ENCODE peak calls at places on chromosome 18, in eight cellular contexts. One of them, this sample, is unnamed.

GRCh38 chr18:10973579-10974260 is 175.6 kb downstream of the PIEZO2 start:
- DNase-seq in endodermal cell: no peak
- DNase-seq in HCT116: no peak
- DNase-seq in OCI-LY7: no peak
- DNase-seq in thyroid gland: no peak
- DNase-seq in left lung: no peak
- DNase-seq in CD8-positive, alpha-beta T cell: no peak
- DNase-seq in body of pancreas: no peak
- DNase-seq in this sample: no peak

GRCh38 chr18:3154214-3154613 is 65.6 kb downstream of the MYOM1 start:
- DNase-seq in endodermal cell: no peak
- DNase-seq in HCT116: no peak
- DNase-seq in OCI-LY7: no peak
- DNase-seq in thyroid gland: no peak
- DNase-seq in left lung: no peak
- DNase-seq in CD8-positive, alpha-beta T cell: no peak
- DNase-seq in body of pancreas: no peak
- DNase-seq in this sample: no peak

GRCh38 chr18:67386028-67386427 is 130.5 kb downstream of the DSEL start:
- DNase-seq in endodermal cell: no peak
- DNase-seq in HCT116: no peak
- DNase-seq in OCI-LY7: no peak
- DNase-seq in thyroid gland: no peak
- DNase-seq in left lung: no peak
- DNase-seq in CD8-positive, alpha-beta T cell: no peak
- DNase-seq in body of pancreas: no peak
- DNase-seq in this sample: no peak

GRCh38 chr18:55458456-55459238 is 129.3 kb downstream of the TCF4 start:
- DNase-seq in endodermal cell: no peak
- DNase-seq in HCT116: no peak
- DNase-seq in OCI-LY7: no peak
- DNase-seq in thyroid gland: no peak
- DNase-seq in left lung: no peak
- DNase-seq in CD8-positive, alpha-beta T cell: no peak
- DNase-seq in body of pancreas: no peak
- DNase-seq in this sample: no peak

GRCh38 chr18:63697261-63697660 is 5.5 kb upstream of the SERPINB11 start:
- DNase-seq in endodermal cell: no peak
- DNase-seq in HCT116: no peak
- DNase-seq in OCI-LY7: no peak
- DNase-seq in thyroid gland: no peak
- DNase-seq in left lung: no peak
- DNase-seq in CD8-positive, alpha-beta T cell: no peak
- DNase-seq in body of pancreas: no peak
- DNase-seq in this sample: no peak

GRCh38 chr18:10164241-10165160 is 250.7 kb downstream of the VAPA start:
- DNase-seq in endodermal cell: no peak
- DNase-seq in HCT116: no peak
- DNase-seq in OCI-LY7: no peak
- DNase-seq in thyroid gland: no peak
- DNase-seq in left lung: no peak
- DNase-seq in CD8-positive, alpha-beta T cell: no peak
- DNase-seq in body of pancreas: peak; percentile 77
- DNase-seq in this sample: no peak

GRCh38 chr18:34661464-34662087 is 48.5 kb upstream of the DTNA start:
- DNase-seq in endodermal cell: peak; percentile 60
- DNase-seq in HCT116: peak; percentile 33
- DNase-seq in OCI-LY7: peak; percentile 30
- DNase-seq in thyroid gland: no peak
- DNase-seq in left lung: no peak
- DNase-seq in CD8-positive, alpha-beta T cell: no peak
- DNase-seq in body of pancreas: no peak
- DNase-seq in this sample: peak; percentile 50

GRCh38 chr18:25298853-25299274 is 53.1 kb downstream of the ZNF521 start:
- DNase-seq in endodermal cell: no peak
- DNase-seq in HCT116: no peak
- DNase-seq in OCI-LY7: no peak
- DNase-seq in thyroid gland: peak; percentile 17
- DNase-seq in left lung: no peak
- DNase-seq in CD8-positive, alpha-beta T cell: no peak
- DNase-seq in body of pancreas: peak; percentile 19
- DNase-seq in this sample: peak; percentile 98

GRCh38 chr18:72530622-72531021 is 13.5 kb downstream of the CBLN2 start:
- DNase-seq in endodermal cell: no peak
- DNase-seq in HCT116: no peak
- DNase-seq in OCI-LY7: no peak
- DNase-seq in thyroid gland: no peak
- DNase-seq in left lung: no peak
- DNase-seq in CD8-positive, alpha-beta T cell: no peak
- DNase-seq in body of pancreas: no peak
- DNase-seq in this sample: no peak

GRCh38 chr18:5073026-5073944 is 123.8 kb downstream of the AKAIN1 start:
- DNase-seq in endodermal cell: peak; percentile 76
- DNase-seq in HCT116: peak; percentile 13
- DNase-seq in OCI-LY7: peak; percentile 50
- DNase-seq in thyroid gland: no peak
- DNase-seq in left lung: no peak
- DNase-seq in CD8-positive, alpha-beta T cell: no peak
- DNase-seq in body of pancreas: no peak
- DNase-seq in this sample: no peak

GRCh38 chr18:63553117-63553516 is 10.9 kb downstream of the SERPINB12 start:
- DNase-seq in endodermal cell: no peak
- DNase-seq in HCT116: peak; percentile 15
- DNase-seq in OCI-LY7: peak; percentile 25
- DNase-seq in thyroid gland: peak; percentile 5
- DNase-seq in left lung: no peak
- DNase-seq in CD8-positive, alpha-beta T cell: no peak
- DNase-seq in body of pancreas: peak; percentile 12
- DNase-seq in this sample: peak; percentile 17

GRCh38 chr18:54069729-54070128 is 154.7 kb downstream of the MBD2 start:
- DNase-seq in endodermal cell: no peak
- DNase-seq in HCT116: no peak
- DNase-seq in OCI-LY7: no peak
- DNase-seq in thyroid gland: no peak
- DNase-seq in left lung: no peak
- DNase-seq in CD8-positive, alpha-beta T cell: no peak
- DNase-seq in body of pancreas: no peak
- DNase-seq in this sample: no peak

GRCh38 chr18:76445275-76445674 is 49.8 kb downstream of the ZNF516 start:
- DNase-seq in endodermal cell: no peak
- DNase-seq in HCT116: no peak
- DNase-seq in OCI-LY7: no peak
- DNase-seq in thyroid gland: no peak
- DNase-seq in left lung: no peak
- DNase-seq in CD8-positive, alpha-beta T cell: no peak
- DNase-seq in body of pancreas: no peak
- DNase-seq in this sample: no peak

GRCh38 chr18:56756971-56757370 is 105.8 kb downstream of the WDR7 start:
- DNase-seq in endodermal cell: no peak
- DNase-seq in HCT116: no peak
- DNase-seq in OCI-LY7: no peak
- DNase-seq in thyroid gland: no peak
- DNase-seq in left lung: no peak
- DNase-seq in CD8-positive, alpha-beta T cell: no peak
- DNase-seq in body of pancreas: no peak
- DNase-seq in this sample: no peak

GRCh38 chr18:3455938-3456685 is 6.1 kb downstream of the TGIF1 start:
- DNase-seq in endodermal cell: no peak
- DNase-seq in HCT116: no peak
- DNase-seq in OCI-LY7: no peak
- DNase-seq in thyroid gland: no peak
- DNase-seq in left lung: no peak
- DNase-seq in CD8-positive, alpha-beta T cell: no peak
- DNase-seq in body of pancreas: no peak
- DNase-seq in this sample: no peak

GRCh38 chr18:60671022-60671421 is 298.4 kb upstream of the MC4R start:
- DNase-seq in endodermal cell: no peak
- DNase-seq in HCT116: no peak
- DNase-seq in OCI-LY7: no peak
- DNase-seq in thyroid gland: no peak
- DNase-seq in left lung: no peak
- DNase-seq in CD8-positive, alpha-beta T cell: no peak
- DNase-seq in body of pancreas: no peak
- DNase-seq in this sample: no peak
- TF ChIP-seq CTCF in endodermal cell: no peak
- TF ChIP-seq CTCF in HCT116: no peak
- TF ChIP-seq CTCF in OCI-LY7: no peak
- TF ChIP-seq CTCF in thyroid gland: no peak
- TF ChIP-seq CTCF in left lung: no peak
- TF ChIP-seq CTCF in CD8-positive, alpha-beta T cell: no peak
- TF ChIP-seq CTCF in body of pancreas: no peak
- TF ChIP-seq CTCF in this sample: no peak

DNA sequence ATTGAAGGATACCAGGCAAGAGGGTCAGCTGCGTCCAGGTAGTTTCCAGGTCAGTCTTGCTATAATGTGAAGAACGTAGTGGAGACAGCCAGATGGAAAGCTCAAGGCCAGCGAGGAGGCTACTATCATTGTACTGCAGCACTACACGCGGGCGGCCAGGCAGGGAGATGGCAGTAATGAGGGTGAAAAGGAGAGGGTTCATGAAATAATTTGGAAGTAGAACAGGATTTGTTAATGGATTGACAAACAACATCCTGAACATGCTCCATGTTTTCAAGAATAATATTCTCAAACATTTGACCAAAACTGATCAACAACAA is 17.1 kb downstream of the SPIRE1 start:
- DNase-seq in endodermal cell: no peak
- DNase-seq in HCT116: no peak
- DNase-seq in OCI-LY7: no peak
- DNase-seq in thyroid gland: no peak
- DNase-seq in left lung: no peak
- DNase-seq in CD8-positive, alpha-beta T cell: no peak
- DNase-seq in body of pancreas: no peak
- DNase-seq in this sample: no peak
- H3K4me3 ChIP-seq in endodermal cell: no peak overlapping the region
- H3K4me3 ChIP-seq in HCT116: no peak overlapping the region
- H3K4me3 ChIP-seq in OCI-LY7: no peak overlapping the region
- H3K4me3 ChIP-seq in thyroid gland: no peak overlapping the region
- H3K4me3 ChIP-seq in left lung: no peak overlapping the region
- H3K4me3 ChIP-seq in CD8-positive, alpha-beta T cell: no peak overlapping the region
- H3K4me3 ChIP-seq in body of pancreas: no peak overlapping the region
- H3K4me3 ChIP-seq in this sample: no peak overlapping the region

GRCh38 chr18:47249602-47250001 is 1.9 kb downstream of the SKOR2 start:
- DNase-seq in endodermal cell: no peak
- DNase-seq in HCT116: no peak
- DNase-seq in OCI-LY7: no peak
- DNase-seq in thyroid gland: no peak
- DNase-seq in left lung: no peak
- DNase-seq in CD8-positive, alpha-beta T cell: no peak
- DNase-seq in body of pancreas: no peak
- DNase-seq in this sample: no peak

GRCh38 chr18:47246027-47246971 is 5.2 kb downstream of the SKOR2 start:
- DNase-seq in endodermal cell: peak; percentile 62
- DNase-seq in HCT116: no peak
- DNase-seq in OCI-LY7: no peak
- DNase-seq in thyroid gland: no peak
- DNase-seq in left lung: no peak
- DNase-seq in CD8-positive, alpha-beta T cell: no peak
- DNase-seq in body of pancreas: no peak
- DNase-seq in this sample: no peak

GRCh38 chr18:47247833-47248609 is 3.4 kb downstream of the SKOR2 start:
- DNase-seq in endodermal cell: peak; percentile 77
- DNase-seq in HCT116: no peak
- DNase-seq in OCI-LY7: no peak
- DNase-seq in thyroid gland: no peak
- DNase-seq in left lung: no peak
- DNase-seq in CD8-positive, alpha-beta T cell: no peak
- DNase-seq in body of pancreas: no peak
- DNase-seq in this sample: no peak

GRCh38 chr18:47248610-47249343 is 2.7 kb downstream of the SKOR2 start:
- DNase-seq in endodermal cell: peak; percentile 74
- DNase-seq in HCT116: no peak
- DNase-seq in OCI-LY7: no peak
- DNase-seq in thyroid gland: no peak
- DNase-seq in left lung: no peak
- DNase-seq in CD8-positive, alpha-beta T cell: no peak
- DNase-seq in body of pancreas: no peak
- DNase-seq in this sample: no peak

DNA sequence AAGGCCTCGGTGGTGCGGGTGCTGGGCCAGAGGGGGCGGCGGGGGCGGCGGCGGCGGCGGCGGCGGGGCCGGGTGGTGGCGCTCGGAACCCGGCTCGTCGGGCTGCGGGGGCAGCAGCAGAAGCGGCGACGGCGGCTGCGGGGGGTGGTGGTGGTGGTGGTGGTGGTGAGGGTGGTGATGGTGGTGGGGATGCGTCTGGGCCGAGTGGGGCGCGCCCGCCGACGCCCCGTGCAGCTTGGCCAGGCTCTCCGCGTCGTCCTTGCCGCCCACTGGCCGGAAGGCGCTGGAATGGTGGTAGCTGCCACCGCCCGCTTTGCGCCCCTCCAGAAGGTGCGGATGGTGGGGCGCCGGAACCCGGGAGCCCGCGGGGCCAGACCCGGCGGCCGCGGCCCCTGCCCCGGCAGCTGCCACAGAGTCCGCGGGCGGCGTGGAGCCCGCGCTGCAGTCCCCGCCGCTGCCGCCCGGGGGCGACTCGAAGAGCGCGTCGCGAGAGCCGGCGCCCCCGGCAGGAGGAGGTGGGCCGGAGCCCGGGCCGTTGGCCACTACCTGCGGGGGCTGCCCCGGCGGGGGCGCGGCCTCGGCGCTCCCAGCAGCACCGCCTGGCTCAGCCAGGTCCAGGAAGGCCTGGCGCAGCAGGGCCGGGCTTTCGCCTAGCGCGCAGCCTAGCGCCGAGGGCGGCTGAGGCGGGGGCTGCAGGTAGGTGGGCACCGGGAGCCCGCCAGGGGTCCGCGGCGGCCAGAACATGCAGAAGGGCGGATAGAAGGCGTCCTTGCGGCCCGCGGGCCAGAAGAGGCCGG is 4.2 kb downstream of the SKOR2 start:
- DNase-seq in endodermal cell: peak; percentile 89
- DNase-seq in HCT116: no peak
- DNase-seq in OCI-LY7: no peak
- DNase-seq in thyroid gland: no peak
- DNase-seq in left lung: no peak
- DNase-seq in CD8-positive, alpha-beta T cell: no peak
- DNase-seq in body of pancreas: no peak
- DNase-seq in this sample: no peak
- TF ChIP-seq CTCF in endodermal cell: peak; percentile 81
- TF ChIP-seq CTCF in HCT116: no peak
- TF ChIP-seq CTCF in OCI-LY7: no peak
- TF ChIP-seq CTCF in thyroid gland: peak; percentile 71
- TF ChIP-seq CTCF in left lung: peak; percentile 22
- TF ChIP-seq CTCF in CD8-positive, alpha-beta T cell: no peak
- TF ChIP-seq CTCF in body of pancreas: no peak
- TF ChIP-seq CTCF in this sample: no peak

DNA sequence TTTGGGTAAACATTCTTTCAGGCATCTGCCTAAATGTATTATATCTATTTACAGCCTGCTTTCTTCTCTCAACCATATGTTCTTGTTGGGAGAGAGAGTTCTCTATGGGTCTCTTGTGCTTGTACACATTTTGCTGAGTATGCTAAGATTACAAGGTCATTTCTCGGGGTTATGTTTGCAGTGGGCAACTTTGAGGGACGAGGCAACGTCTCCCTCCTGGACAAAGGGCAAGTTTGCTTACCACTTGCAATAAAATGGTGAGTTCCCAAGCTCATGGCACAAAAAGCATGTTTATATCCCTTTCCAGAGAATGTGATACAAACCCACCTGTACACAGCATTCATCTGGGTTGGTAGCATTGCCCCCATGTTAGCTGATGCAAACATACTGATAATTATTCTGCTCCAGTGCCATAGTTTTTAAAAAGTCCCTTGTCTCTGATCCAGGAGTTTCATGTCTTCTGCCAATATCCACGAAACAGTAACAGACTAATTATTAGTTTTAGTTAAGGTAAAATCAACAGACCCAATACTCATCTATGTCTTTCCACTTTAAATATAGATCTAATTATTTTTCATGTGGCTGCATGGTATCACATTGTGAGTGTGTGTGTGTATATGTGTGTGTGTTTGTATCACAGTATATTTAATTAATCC is 84.2 kb upstream of the MAPK4 start:
- DNase-seq in endodermal cell: no peak
- DNase-seq in HCT116: no peak
- DNase-seq in OCI-LY7: no peak
- DNase-seq in thyroid gland: no peak
- DNase-seq in left lung: no peak
- DNase-seq in CD8-positive, alpha-beta T cell: no peak
- DNase-seq in body of pancreas: no peak
- DNase-seq in this sample: no peak
- H3K4me3 ChIP-seq in endodermal cell: no peak overlapping the region
- H3K4me3 ChIP-seq in HCT116: no peak overlapping the region
- H3K4me3 ChIP-seq in OCI-LY7: no peak overlapping the region
- H3K4me3 ChIP-seq in thyroid gland: no peak overlapping the region
- H3K4me3 ChIP-seq in left lung: no peak overlapping the region
- H3K4me3 ChIP-seq in CD8-positive, alpha-beta T cell: no peak overlapping the region
- H3K4me3 ChIP-seq in body of pancreas: no peak overlapping the region
- H3K4me3 ChIP-seq in this sample: no peak overlapping the region

This sample was measured in HFF-Myc.